ENCODE peak calls at places on chromosomes 1 and 21, in four cellular contexts. H, A, X and B are unnamed samples.

GRCh38 chr1:41315867-41316266 is 45.4 kb upstream of the FOXO6 start:
- DNase-seq in H (no peak), A (no peak), X (no peak), B (no peak)

GRCh38 chr1:40840526-40841323 is 21.4 kb downstream of the CITED4 start:
- DNase-seq in H (no peak), A (no peak), X (no peak), B (no peak)

GRCh38 chr1:53959664-53960250 is 13.6 kb downstream of the LRRC42 start:
- DNase-seq in H (no peak), A (no peak), X (no peak), B (peak; percentile 35)

GRCh38 chr1:55095095-55095494 is 55.7 kb downstream of the PCSK9 start:
- DNase-seq in H (no peak), A (no peak), X (no peak), B (no peak)

GRCh38 chr1:201732351-201732750 is 96.6 kb upstream of the IPO9 start:
- DNase-seq in H (no peak), A (peak; percentile 66), X (no peak), B (peak; percentile 76)

GRCh38 chr1:209651148-209651547 is 1.1 kb downstream of the LAMB3 start:
- DNase-seq in H (peak; percentile 84), A (peak; percentile 62), X (peak; percentile 91), B (peak; percentile 75)

GRCh38 chr1:212588137-212588510 is 20.4 kb upstream of the ATF3 start:
- DNase-seq in H (no peak), A (no peak), X (no peak), B (no peak)

GRCh38 chr1:30414086-30414850 is 309.1 kb downstream of the MATN1 start:
- DNase-seq in H (no peak), A (no peak), X (no peak), B (no peak)

GRCh38 chr1:185488673-185489311 is 171.7 kb upstream of the IVNS1ABP start:
- DNase-seq in H (no peak), A (no peak), X (peak; percentile 56), B (no peak)

GRCh38 chr1:193285626-193286025 is 99.2 kb upstream of the B3GALT2 start:
- DNase-seq in H (no peak), A (peak; percentile 32), X (no peak), B (peak; percentile 36)

GRCh38 chr1:56286956-56287355 is 292.4 kb downstream of the PLPP3 start:
- DNase-seq in H (no peak), A (no peak), X (no peak), B (no peak)

GRCh38 chr1:65066766-65067490 is 81.1 kb upstream of the AK4 start:
- DNase-seq in H (peak; percentile 97), A (peak; percentile 18), X (peak; percentile 93), B (peak; percentile 42)

GRCh38 chr1:118504867-118505266 is 319.8 kb upstream of the SPAG17 start:
- DNase-seq in H (peak; percentile 89), A (no peak), X (no peak), B (no peak)

GRCh38 chr1:14267991-14268390 is 330.5 kb upstream of the KAZN start:
- DNase-seq in H (no peak), A (peak; percentile 33), X (no peak), B (peak; percentile 49)

GRCh38 chr1:209232759-209233158 is 350.8 kb upstream of the CAMK1G start:
- DNase-seq in H (no peak), A (no peak), X (no peak), B (no peak)

GRCh38 chr1:106435269-106435668 is 621.2 kb upstream of the PRMT6 start:
- DNase-seq in H (no peak), A (no peak), X (no peak), B (no peak)

GRCh38 chr1:12113433-12114339 is 50.6 kb downstream of the TNFRSF8 start:
- DNase-seq in H (no peak), A (peak; percentile 20), X (no peak), B (peak; percentile 34)

GRCh38 chr1:109969430-109969829 is 15.1 kb upstream of the AHCYL1 start:
- DNase-seq in H (no peak), A (peak; percentile 60), X (no peak), B (peak; percentile 72)

GRCh38 chr1:159168043-159168442 is 3.4 kb upstream of the CADM3 start:
- DNase-seq in H (no peak), A (no peak), X (no peak), B (no peak)

GRCh38 chr21:28615276-28615675 is 377.4 kb downstream of the LTN1 start:
- DNase-seq in H (no peak), A (peak; percentile 88), X (no peak), B (peak; percentile 91)

GRCh38 chr1:85708826-85709222 is 591 bp upstream of the ZNHIT6 start:
- DNase-seq in H (no peak), A (no peak), X (peak; percentile 70), B (no peak)

GRCh38 chr1:45411510-45411899 is 71.3 kb upstream of the MUTYH start:
- DNase-seq in H (no peak), A (no peak), X (no peak), B (no peak)

GRCh38 chr1:9860887-9861286 is 37.1 kb upstream of the CLSTN1 start:
- DNase-seq in H (peak; percentile 36), A (no peak), X (no peak), B (no peak)

GRCh38 chr1:53576381-53576801 is 117.2 kb downstream of the DMRTB1 start:
- DNase-seq in H (no peak), A (no peak), X (no peak), B (no peak)

GRCh38 chr1:32925360-32926142 is 24.4 kb upstream of the TMEM54 start:
- DNase-seq in H (no peak), A (no peak), X (no peak), B (peak; percentile 23)

GRCh38 chr1:145918992-145919939 is 749 bp upstream of the PEX11B start:
- DNase-seq in H (peak; percentile 86), A (peak; percentile 54), X (peak; percentile 79), B (peak; percentile 36)

GRCh38 chr1:223231581-223231980 is 88.5 kb upstream of the TLR5 start:
- DNase-seq in H (no peak), A (no peak), X (no peak), B (no peak)

GRCh38 chr1:116290085-116290670 is 82.9 kb upstream of the ATP1A1 start:
- DNase-seq in H (no peak), A (no peak), X (no peak), B (no peak)

GRCh38 chr1:199931666-199932377 is 95.7 kb upstream of the NR5A2 start:
- DNase-seq in H (no peak), A (no peak), X (no peak), B (peak; percentile 40)

GRCh38 chr1:29305943-29306342 is 69.6 kb downstream of the PTPRU start:
- DNase-seq in H (no peak), A (no peak), X (no peak), B (no peak)

GRCh38 chr1:43143441-43143888 is 28.6 kb downstream of the EBNA1BP2 start:
- DNase-seq in H (no peak), A (no peak), X (no peak), B (no peak)

GRCh38 chr1:204445860-204446412 is 34.3 kb upstream of the PPP1R15B start:
- DNase-seq in H (peak; percentile 75), A (no peak), X (peak; percentile 74), B (no peak)

GRCh38 chr1:241343956-241344355 is 13.0 kb downstream of the RGS7 start:
- DNase-seq in H (no peak), A (no peak), X (no peak), B (no peak)
- H3K27me3 ChIP-seq in H (no peaks in the 10 kb centered on the region), A (no peaks in the 10 kb centered on the region), X (no peaks in the 10 kb centered on the region), B (no peaks in the 10 kb centered on the region)

GRCh38 chr1:22282281-22282970 is 139.5 kb upstream of the WNT4 start:
- DNase-seq in H (no peak), A (no peak), X (no peak), B (no peak)

GRCh38 chr1:22283596-22283995 is 140.7 kb upstream of the WNT4 start:
- DNase-seq in H (no peak), A (no peak), X (no peak), B (no peak)

GRCh38 chr1:22279735-22280134 is 136.8 kb upstream of the WNT4 start:
- DNase-seq in H (no peak), A (no peak), X (no peak), B (no peak)

GRCh38 chr1:22280526-22280925 is 137.6 kb upstream of the WNT4 start:
- DNase-seq in H (no peak), A (no peak), X (no peak), B (no peak)

GRCh38 chr1:22281521-22282241 is 138.8 kb upstream of the WNT4 start:
- DNase-seq in H (no peak), A (no peak), X (no peak), B (no peak)
- H3K27me3 ChIP-seq in H (peaks cover 9% of the 10 kb centered on the region), A (peaks cover 5% of the 10 kb centered on the region), X (no peaks in the 10 kb centered on the region), B (peaks cover 12% of the 10 kb centered on the region)

DNA sequence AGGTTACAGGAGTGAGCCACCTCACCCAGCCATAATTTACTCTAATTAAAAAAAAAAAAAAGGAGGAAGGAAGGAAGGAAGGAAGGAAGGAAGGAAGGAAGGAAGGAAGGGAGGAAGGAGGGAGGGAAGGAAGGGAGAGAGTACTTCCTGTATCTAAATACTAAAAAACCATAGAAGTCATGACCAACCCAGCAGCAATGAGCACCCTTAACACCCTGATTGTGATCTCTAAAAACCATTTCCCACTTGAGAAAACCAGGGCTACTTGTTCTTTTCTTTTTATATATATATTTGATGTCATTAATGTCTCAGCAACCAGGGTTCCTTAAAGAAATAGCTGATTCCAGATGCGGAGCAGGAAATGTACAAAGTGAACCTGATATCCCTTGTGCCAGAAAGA is 31.2 kb downstream of the ARID4B start:
- DNase-seq in H (no peak), A (no peak), X (no peak), B (no peak)
- H3K27me3 ChIP-seq in H (no peaks in the 10 kb centered on the region), A (no peaks in the 10 kb centered on the region), X (no peaks in the 10 kb centered on the region), B (no peaks in the 10 kb centered on the region)

GRCh38 chr21:35010450-35010849 is 38.7 kb downstream of the RUNX1 start:
- DNase-seq in H (no peak), A (no peak), X (no peak), B (no peak)
- H3K27me3 ChIP-seq in H (no peaks in the 10 kb centered on the region), A (no peaks in the 10 kb centered on the region), X (no peaks in the 10 kb centered on the region), B (no peaks in the 10 kb centered on the region)

GRCh38 chr1:7010534-7011200 is 225.4 kb downstream of the CAMTA1 start:
- DNase-seq in H (no peak), A (no peak), X (no peak), B (no peak)
- H3K27me3 ChIP-seq in H (no peaks in the 10 kb centered on the region), A (peaks cover 12% of the 10 kb centered on the region), X (no peaks in the 10 kb centered on the region), B (no peaks in the 10 kb centered on the region)

GRCh38 chr1:155080250-155081228 is 1.9 kb downstream of the EFNA3 start:
- DNase-seq in H (no peak), A (no peak), X (peak; percentile 62), B (no peak)

GRCh38 chr1:155083865-155084721 is 5.5 kb downstream of the EFNA3 start:
- DNase-seq in H (no peak), A (no peak), X (peak; percentile 89), B (no peak)

GRCh38 chr1:155082941-155083541 is 4.4 kb downstream of the EFNA3 start:
- DNase-seq in H (no peak), A (no peak), X (peak; percentile 87), B (no peak)

GRCh38 chr1:155081472-155082300 is 3.0 kb downstream of the EFNA3 start:
- DNase-seq in H (no peak), A (no peak), X (peak; percentile 63), B (no peak)

GRCh38 chr1:155082301-155082940 is 3.8 kb downstream of the EFNA3 start:
- DNase-seq in H (no peak), A (no peak), X (peak; percentile 72), B (no peak)
- H3K27me3 ChIP-seq in H (peaks cover 27% of the 10 kb centered on the region), A (peaks cover 43% of the 10 kb centered on the region), X (peaks cover 23% of the 10 kb centered on the region), B (peaks cover 62% of the 10 kb centered on the region)

DNA sequence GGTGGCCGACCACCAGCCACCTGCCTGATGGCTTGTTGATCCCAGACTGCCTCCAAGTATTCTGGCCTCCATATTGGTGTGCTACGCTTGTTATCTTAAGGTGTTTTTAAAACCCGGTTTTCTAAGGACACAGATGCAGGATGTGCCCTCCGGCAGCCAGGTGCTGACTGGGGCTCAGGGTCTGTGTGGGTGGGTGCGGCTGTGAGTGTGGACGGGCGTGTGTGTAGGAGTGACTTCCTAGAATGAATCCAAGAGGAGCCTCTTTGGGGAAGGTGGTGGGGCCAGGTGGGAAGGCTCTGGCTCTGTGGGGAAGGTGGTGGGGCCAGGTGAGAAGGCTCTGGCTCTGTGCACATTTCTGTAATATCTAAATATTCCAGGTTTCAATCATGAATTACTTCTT is 12.8 kb upstream of the TSPEAR start:
- DNase-seq in H (no peak), A (no peak), X (no peak), B (no peak)
- H3K27me3 ChIP-seq in H (peaks cover 10% of the 10 kb centered on the region), A (peaks cover 29% of the 10 kb centered on the region), X (peaks cover 19% of the 10 kb centered on the region), B (peaks cover 14% of the 10 kb centered on the region)